ENCODE peak calls at places on chromosomes 4 and X, in eight cellular contexts. R, I, E, F, L, M, B and H are unnamed samples.

GRCh38 chr4:27016551-27016950 is 155.9 kb downstream of the STIM2 start:
- DNase-seq in R (no peak), I (no peak), E (no peak), F (no peak), L (peak; percentile 50), M (no peak), B (no peak), H (no peak)

GRCh38 chrX:139134316-139134715 is 396.2 kb upstream of the F9 start:
- DNase-seq in R (no peak), I (no peak), E (no peak), F (no peak), L (no peak), M (no peak), B (no peak), H (no peak)

GRCh38 chr4:20839957-20840356 is 139.7 kb downstream of the PACRGL start:
- DNase-seq in R (no peak), I (no peak), E (no peak), F (no peak), L (peak; percentile 53), M (peak; percentile 40), B (no peak), H (no peak)

GRCh38 chrX:105302246-105302645 is 81.8 kb upstream of the TEX13A start:
- DNase-seq in R (no peak), I (no peak), E (no peak), F (no peak), L (peak; percentile 10), M (no peak), B (no peak), H (no peak)

GRCh38 chr4:158571736-158572135 is 50.1 kb downstream of the RXFP1 start:
- DNase-seq in R (no peak), I (no peak), E (no peak), F (no peak), L (no peak), M (no peak), B (no peak), H (no peak)

GRCh38 chr4:112361181-112361791 is 64.1 kb downstream of the ALPK1 start:
- DNase-seq in R (no peak), I (no peak), E (peak; percentile 15), F (no peak), L (peak; percentile 27), M (peak; percentile 86), B (no peak), H (peak; percentile 64)

GRCh38 chrX:132023896-132024386 is 839 bp downstream of the STK26 start:
- DNase-seq in R (no peak), I (peak; percentile 43), E (peak; percentile 36), F (peak; percentile 56), L (no peak), M (peak; percentile 41), B (no peak), H (peak; percentile 49)

GRCh38 chr4:10343656-10344055 is 113.6 kb downstream of the ZNF518B start:
- DNase-seq in R (no peak), I (no peak), E (no peak), F (no peak), L (no peak), M (peak; percentile 25), B (no peak), H (no peak)

GRCh38 chr4:144179152-144179739 is 38.7 kb upstream of the GYPA start:
- DNase-seq in R (no peak), I (no peak), E (no peak), F (no peak), L (no peak), M (no peak), B (no peak), H (no peak)

GRCh38 chrX:41722816-41723215 is 1.2 kb upstream of the GPR82 start:
- DNase-seq in R (no peak), I (no peak), E (no peak), F (no peak), L (peak; percentile 61), M (no peak), B (no peak), H (no peak)

GRCh38 chrX:41722220-41722619 is 1.8 kb upstream of the GPR82 start:
- DNase-seq in R (no peak), I (no peak), E (no peak), F (no peak), L (no peak), M (no peak), B (no peak), H (no peak)

GRCh38 chrX:41723305-41723704 is 676 bp upstream of the GPR82 start:
- DNase-seq in R (no peak), I (no peak), E (no peak), F (no peak), L (peak; percentile 4), M (no peak), B (no peak), H (no peak)

GRCh38 chrX:41721590-41721989 is 2.4 kb upstream of the GPR82 start:
- DNase-seq in R (no peak), I (no peak), E (no peak), F (no peak), L (no peak), M (no peak), B (no peak), H (no peak)

GRCh38 chrX:41723821-41724220 is at the start of gene GPR82:
- DNase-seq in R (no peak), I (no peak), E (peak; percentile 8), F (no peak), L (no peak), M (no peak), B (no peak), H (no peak)
- H3K4me1 ChIP-seq in R (no peaks in the 10 kb centered on the region), I (no peaks in the 10 kb centered on the region), E (no peaks in the 10 kb centered on the region), F (peaks cover 9% of the 10 kb centered on the region), L (peaks cover 1% of the 10 kb centered on the region), M (no peaks in the 10 kb centered on the region), B (no peaks in the 10 kb centered on the region), H (peaks cover 13% of the 10 kb centered on the region)

DNA sequence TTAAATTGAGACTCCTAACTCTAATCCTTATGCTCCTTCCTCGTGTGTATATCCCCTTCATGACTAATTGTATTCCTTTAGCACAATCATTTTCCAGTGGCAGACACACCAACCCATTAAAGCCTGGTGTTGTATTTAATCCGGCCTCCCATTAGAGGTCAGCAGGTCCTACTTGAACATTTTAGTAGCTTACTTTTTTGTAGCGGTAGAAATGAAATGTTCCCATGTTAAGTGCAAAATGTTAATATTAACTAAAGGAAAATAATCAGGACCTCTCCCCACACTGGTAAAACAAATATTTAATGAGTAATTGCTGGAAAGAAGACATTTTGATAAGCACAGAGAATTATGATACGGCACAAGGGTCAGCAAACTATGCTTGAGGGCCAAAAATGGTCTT is 3.4 kb downstream of the RAB33B start:
- DNase-seq in R (no peak), I (no peak), E (peak; percentile 25), F (no peak), L (no peak), M (no peak), B (no peak), H (no peak)
- H3K4me1 ChIP-seq in R (peaks cover 23% of the 10 kb centered on the region), I (peaks cover 2% of the 10 kb centered on the region), E (peaks cover 10% of the 10 kb centered on the region), F (peaks cover 45% of the 10 kb centered on the region), L (peaks cover 3% of the 10 kb centered on the region), M (peaks cover 9% of the 10 kb centered on the region), B (peaks cover 30% of the 10 kb centered on the region), H (peaks cover 29% of the 10 kb centered on the region)

GRCh38 chr4:41135761-41136160 is 78.6 kb downstream of the APBB2 start:
- DNase-seq in R (no peak), I (peak; percentile 48), E (peak; percentile 57), F (no peak), L (no peak), M (no peak), B (no peak), H (no peak)

GRCh38 chr4:41134581-41134980 is 79.8 kb downstream of the APBB2 start:
- DNase-seq in R (no peak), I (no peak), E (no peak), F (no peak), L (no peak), M (peak; percentile 43), B (no peak), H (no peak)

GRCh38 chr4:41137879-41138278 is 76.5 kb downstream of the APBB2 start:
- DNase-seq in R (no peak), I (no peak), E (no peak), F (no peak), L (no peak), M (no peak), B (no peak), H (no peak)

GRCh38 chr4:41133619-41134018 is 80.7 kb downstream of the APBB2 start:
- DNase-seq in R (no peak), I (no peak), E (no peak), F (no peak), L (no peak), M (peak; percentile 89), B (no peak), H (peak; percentile 24)

DNA sequence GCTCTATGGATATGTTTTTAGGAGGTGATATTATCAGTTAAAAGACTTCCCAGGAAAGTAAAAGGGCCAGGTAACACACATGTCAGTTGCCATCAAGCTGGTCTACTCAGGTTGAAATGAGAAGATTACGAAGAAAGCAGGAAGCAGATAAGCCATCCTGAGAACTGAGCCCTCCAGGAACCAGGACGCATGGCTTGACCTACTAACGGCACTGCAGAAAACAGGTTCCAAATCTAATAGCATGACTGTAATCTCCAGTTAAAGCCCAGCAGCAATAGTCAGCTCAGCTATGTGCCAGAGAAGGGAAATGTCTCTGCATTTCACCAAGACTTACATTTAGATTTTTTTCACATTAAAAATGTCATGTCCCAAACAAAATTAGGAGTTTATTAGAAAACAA is 77.9 kb downstream of the APBB2 start:
- DNase-seq in R (no peak), I (no peak), E (no peak), F (no peak), L (no peak), M (no peak), B (no peak), H (no peak)
- H3K4me1 ChIP-seq in R (peaks cover 7% of the 10 kb centered on the region), I (peaks cover 10% of the 10 kb centered on the region), E (peaks cover 5% of the 10 kb centered on the region), F (peaks cover 47% of the 10 kb centered on the region), L (peaks cover 8% of the 10 kb centered on the region), M (peaks cover 48% of the 10 kb centered on the region), B (peaks cover 13% of the 10 kb centered on the region), H (peaks cover 50% of the 10 kb centered on the region)

GRCh38 chrX:136193771-136194170 is 46.4 kb downstream of the FHL1 start:
- DNase-seq in R (no peak), I (no peak), E (no peak), F (no peak), L (no peak), M (no peak), B (no peak), H (no peak)

GRCh38 chrX:136194546-136194945 is 47.2 kb downstream of the FHL1 start:
- DNase-seq in R (no peak), I (no peak), E (no peak), F (no peak), L (no peak), M (no peak), B (no peak), H (no peak)

GRCh38 chrX:136192135-136192534 is 44.8 kb downstream of the FHL1 start:
- DNase-seq in R (no peak), I (no peak), E (no peak), F (no peak), L (no peak), M (no peak), B (no peak), H (no peak)

GRCh38 chrX:136191171-136191570 is 43.8 kb downstream of the FHL1 start:
- DNase-seq in R (no peak), I (no peak), E (no peak), F (no peak), L (no peak), M (no peak), B (no peak), H (no peak)

DNA sequence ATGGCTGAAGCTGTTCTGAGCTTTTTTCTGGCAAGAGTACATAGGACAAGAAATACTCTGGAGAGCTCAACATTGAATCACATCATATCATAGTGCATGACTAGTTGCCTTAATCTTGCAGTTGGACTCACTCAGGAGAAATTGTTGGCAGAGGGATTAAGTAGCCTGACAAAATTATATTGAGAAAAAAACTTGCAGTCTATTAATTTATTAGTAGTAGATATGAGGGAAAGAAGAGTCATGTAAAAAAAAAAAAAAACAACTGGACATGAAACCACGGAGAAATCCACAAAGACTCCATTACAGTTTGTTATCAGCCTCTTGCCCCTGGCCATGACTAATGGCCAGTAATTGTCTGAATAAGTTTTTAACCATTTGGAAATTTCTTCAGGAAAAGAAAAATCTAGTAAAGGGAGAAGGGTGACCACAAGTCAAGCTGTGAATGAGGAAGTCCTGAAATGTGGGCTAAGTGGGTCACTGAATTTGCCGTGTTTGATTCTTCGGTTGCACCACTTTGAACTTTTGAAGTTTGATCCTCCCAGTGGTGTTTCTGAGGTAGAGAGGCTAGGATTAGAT is 45.6 kb downstream of the FHL1 start:
- DNase-seq in R (no peak), I (no peak), E (no peak), F (no peak), L (peak; percentile 68), M (peak; percentile 33), B (no peak), H (no peak)
- H3K4me1 ChIP-seq in R (peaks cover 36% of the 10 kb centered on the region), I (no peaks in the 10 kb centered on the region), E (peaks cover 10% of the 10 kb centered on the region), F (peaks cover 36% of the 10 kb centered on the region), L (peaks cover 2% of the 10 kb centered on the region), M (peaks cover 11% of the 10 kb centered on the region), B (peaks cover 4% of the 10 kb centered on the region), H (no peaks in the 10 kb centered on the region)